ENCODE peak calls at places on chromosomes 16 and 17, in ten cellular contexts. C, N, G, X, A, F, T, S, K and M are unnamed samples.

GRCh38 chr17:42132941-42133340 is 10.3 kb downstream of the HSPB9 start:
- DNase-seq in X (no peak), C (no peak), F (no peak), A (no peak), G (no peak), T (no peak), S (no peak), K (peak), N (peak), M (peak)

GRCh38 chr17:58083491-58084316 is 485 bp downstream of the DYNLL2 start:
- DNase-seq in X (peak), T (peak), S (peak), F (peak), G (peak), A (no peak), C (peak), K (peak), N (peak), M (peak)

GRCh38 chr17:9519873-9520272 is 55.7 kb downstream of the STX8 start:
- DNase-seq in K (no peak), A (no peak), G (no peak), X (no peak), C (no peak), F (no peak), N (no peak), T (no peak), S (no peak), M (no peak)

GRCh38 chr17:49699967-49700575 is 7.7 kb downstream of the SLC35B1 start:
- DNase-seq in X (no peak), T (no peak), A (no peak), K (no peak), F (no peak), N (no peak), G (no peak), S (no peak), C (no peak), M (no peak)

GRCh38 chr16:88965826-88966480 is 11.1 kb downstream of the CBFA2T3 start:
- DNase-seq in N (peak), C (no peak), G (no peak), F (no peak), T (no peak), X (no peak), S (no peak), K (no peak), A (no peak), M (no peak)

GRCh38 chr16:50457423-50457822 is 88.6 kb upstream of the BRD7 start:
- DNase-seq in C (no peak), A (no peak), S (no peak), K (no peak), N (no peak), T (no peak), G (no peak), X (no peak), F (no peak), M (peak)

GRCh38 chr16:11319529-11320146 is 25.6 kb upstream of the RMI2 start:
- DNase-seq in A (no peak), F (no peak), T (no peak), S (no peak), G (no peak), N (no peak), K (no peak), X (no peak), C (no peak), M (no peak)

GRCh38 chr17:50495217-50495823 is 12.9 kb upstream of the MYCBPAP start:
- DNase-seq in G (no peak), A (no peak), S (no peak), C (no peak), X (no peak), K (no peak), F (no peak), T (no peak), N (no peak), M (no peak)

GRCh38 chr17:75087558-75088453 is at the start of gene SLC16A5:
- DNase-seq in N (peak), F (peak), K (peak), S (peak), A (no peak), X (peak), C (no peak), G (no peak), T (peak), M (peak)

GRCh38 chr17:42050360-42051012 is at the start of gene C17orf113:
- DNase-seq in A (no peak), N (peak), K (peak), C (peak), T (peak), X (peak), S (peak), G (peak), F (peak), M (no peak)

GRCh38 chr16:22232277-22233049 is 26.4 kb downstream of the EEF2K start:
- DNase-seq in A (no peak), T (no peak), N (no peak), S (no peak), K (peak), C (no peak), G (peak), F (no peak), X (peak), M (no peak)

GRCh38 chr16:52460652-52461172 is 86.2 kb downstream of the TOX3 start:
- DNase-seq in X (no peak), S (no peak), A (no peak), T (no peak), N (no peak), C (no peak), K (no peak), F (no peak), G (no peak), M (no peak)

GRCh38 chr17:50045154-50045553 is 10.8 kb upstream of the ITGA3 start:
- DNase-seq in C (no peak), T (no peak), N (no peak), K (no peak), A (no peak), G (no peak), S (peak), X (no peak), F (no peak), M (peak)

GRCh38 chr17:65677932-65678331 is 116.5 kb upstream of the AXIN2 start:
- DNase-seq in C (no peak), A (no peak), S (no peak), T (no peak), K (no peak), N (no peak), X (no peak), G (no peak), F (no peak), M (no peak)

GRCh38 chr17:35660902-35661301 is 70.5 kb upstream of the RASL10B start:
- DNase-seq in G (no peak), C (no peak), A (no peak), T (no peak), N (no peak), K (no peak), F (no peak), X (no peak), S (no peak), M (no peak)

GRCh38 chr17:61806081-61806828 is 57.1 kb downstream of the BRIP1 start:
- DNase-seq in G (peak), A (no peak), S (no peak), T (no peak), X (no peak), N (no peak), F (no peak), C (no peak), K (no peak), M (no peak)

GRCh38 chr17:50272711-50273653 is 1.3 kb upstream of the TMEM92 start:
- DNase-seq in A (no peak), K (no peak), S (peak), F (peak), T (peak), G (no peak), X (peak), N (peak), C (peak), M (peak)

GRCh38 chr16:78976212-78976611 is 624.3 kb downstream of the MAF start:
- DNase-seq in A (no peak), N (no peak), S (no peak), C (no peak), X (peak), G (no peak), K (no peak), F (no peak), T (no peak), M (no peak)

GRCh38 chr17:1709971-1710806 is at the start of gene TLCD2:
- DNase-seq in G (peak), C (no peak), N (peak), X (peak), T (no peak), A (no peak), K (peak), S (peak), F (peak), M (peak)

GRCh38 chr16:16120382-16121184 is 102.7 kb downstream of the ABCC6 start:
- DNase-seq in C (no peak), K (peak), N (no peak), S (no peak), F (no peak), T (no peak), A (no peak), G (peak), X (no peak), M (no peak)